ENCODE peak calls at places on chromosomes 13 and 19, in seven cellular contexts. V is stomach, A is body of pancreas, F is esophagus squamous epithelium, M is adrenal gland, Y is uterus, W is thyroid gland. Z is an unnamed sample.
A peak's percentile ranks its signal among the peaks of the same experiment; 100 is the strongest.

GRCh38 chr13:108086678-108087077 is 128.7 kb downstream of the LIG4 start:
- DNase-seq in W (no peak), A (peak; percentile 13), V (no peak), F (no peak), Y (no peak), M (no peak), Z (no peak)

GRCh38 chr13:58879114-58879513 is 1247.6 kb downstream of the PCDH17 start:
- DNase-seq in M (no peak), F (no peak), A (no peak), Y (no peak), W (no peak), V (no peak), Z (no peak)

GRCh38 chr13:30481241-30481760 is 15.6 kb upstream of the HMGB1 start:
- DNase-seq in F (no peak), Y (no peak), V (no peak), M (no peak), A (no peak), W (no peak), Z (no peak)

GRCh38 chr19:12720851-12721655 is 2.7 kb downstream of the TNPO2 start:
- DNase-seq in M (no peak), Y (no peak), F (no peak), A (peak; percentile 28), W (peak; percentile 20), V (no peak), Z (no peak)

GRCh38 chr13:95552208-95552538 is 347 bp upstream of the CLDN10 start:
- DNase-seq in Y (no peak), W (no peak), V (no peak), F (no peak), M (no peak), A (no peak), Z (no peak)

GRCh38 chr13:101490400-101491015 is 38.0 kb downstream of the ITGBL1 start:
- DNase-seq in V (no peak), Y (no peak), W (no peak), F (no peak), A (no peak), M (no peak), Z (no peak)

GRCh38 chr13:40292536-40292935 is 373.9 kb downstream of the FOXO1 start:
- DNase-seq in V (no peak), W (no peak), M (no peak), F (no peak), Y (no peak), A (no peak), Z (no peak)

GRCh38 chr19:46492841-46493235 is 2.8 kb downstream of the PNMA8B start:
- DNase-seq in F (no peak), Y (no peak), A (no peak), V (no peak), M (no peak), W (no peak), Z (no peak)

GRCh38 chr13:75961911-75962310 is 325.8 kb downstream of the LMO7 start:
- DNase-seq in F (no peak), M (no peak), Y (no peak), V (no peak), A (no peak), W (no peak), Z (no peak)

GRCh38 chr19:51016798-51017683 is 2.5 kb downstream of the KLK10 start:
- DNase-seq in A (peak; percentile 76), Y (peak; percentile 43), F (no peak), M (peak; percentile 72), V (peak; percentile 77), W (peak; percentile 77), Z (no peak)

GRCh38 chr19:35059006-35059798 is 17.7 kb downstream of the HPN start:
- DNase-seq in W (no peak), F (no peak), A (no peak), V (no peak), Y (no peak), M (no peak), Z (no peak)

GRCh38 chr13:93505104-93505952 is 278.7 kb downstream of the GPC6 start:
- DNase-seq in F (no peak), V (no peak), M (no peak), W (no peak), Y (no peak), A (no peak), Z (no peak)

GRCh38 chr19:27720155-27720554 is 1492.8 kb downstream of the UQCRFS1 start:
- DNase-seq in V (no peak), F (no peak), A (no peak), Y (no peak), W (no peak), M (no peak), Z (no peak)

GRCh38 chr19:22354665-22355064 is 67.5 kb downstream of the ZNF98 start:
- DNase-seq in A (no peak), M (no peak), V (no peak), W (no peak), F (no peak), Y (no peak), Z (no peak)

GRCh38 chr19:31220540-31220939 is 128.7 kb downstream of the TSHZ3 start:
- DNase-seq in A (no peak), F (no peak), V (no peak), Y (no peak), W (peak; percentile 6), M (no peak), Z (no peak)

GRCh38 chr13:58994778-58995177 is 1169.0 kb downstream of the DIAPH3 start:
- DNase-seq in A (no peak), F (no peak), Y (no peak), V (no peak), W (no peak), M (no peak), Z (no peak)

GRCh38 chr19:33373701-33374405 is at the start of gene CEBPG:
- DNase-seq in F (no peak), Y (peak; percentile 48), A (peak; percentile 72), V (peak; percentile 55), W (peak; percentile 64), M (peak; percentile 67), Z (peak; percentile 75)

GRCh38 chr19:43667524-43668405 is 2.2 kb downstream of the PLAUR start:
- DNase-seq in F (no peak), V (no peak), A (peak; percentile 17), W (no peak), M (no peak), Y (peak; percentile 37), Z (no peak)

GRCh38 chr19:31140717-31141116 is 208.5 kb downstream of the TSHZ3 start:
- DNase-seq in A (no peak), V (no peak), F (no peak), W (no peak), Y (no peak), M (no peak), Z (peak; percentile 65)

GRCh38 chr13:39281539-39282150 is 243.4 kb downstream of the NHLRC3 start:
- DNase-seq in W (no peak), A (no peak), F (no peak), V (no peak), M (no peak), Y (no peak), Z (no peak)

GRCh38 chr19:48962029-48962848 is 2.9 kb upstream of the FTL start:
- DNase-seq in F (no peak), Y (no peak), A (peak; percentile 51), W (peak; percentile 63), V (peak; percentile 79), M (no peak), Z (peak; percentile 68)
- TF ChIP-seq POLR2A in F (no peak), Y (no peak), A (no peak), W (peak; percentile 33), V (peak; percentile 18), M (no peak), Z (no peak)

GRCh38 chr13:26660185-26660584 is 100.4 kb downstream of the GPR12 start:
- DNase-seq in F (no peak), W (no peak), Y (no peak), V (no peak), M (no peak), A (no peak), Z (no peak)
- TF ChIP-seq POLR2A in F (no peak), W (no peak), Y (no peak), V (no peak), M (no peak), A (no peak), Z (no peak)

GRCh38 chr13:102805680-102806079 is 6.8 kb downstream of the BIVM start:
- DNase-seq in W (no peak), A (no peak), F (no peak), Y (no peak), M (no peak), V (no peak), Z (no peak)

GRCh38 chr13:102799544-102800144 is 725 bp downstream of the BIVM start:
- DNase-seq in A (peak; percentile 28), F (no peak), Y (no peak), V (peak; percentile 29), W (peak; percentile 31), M (no peak), Z (peak; percentile 49)

GRCh38 chr13:102798653-102799543 is at the start of the genes BIVM and POGLUT2:
- DNase-seq in A (peak; percentile 90), W (peak; percentile 93), F (peak; percentile 18), Y (peak; percentile 90), V (peak; percentile 90), M (peak; percentile 97), Z (peak; percentile 100)

DNA sequence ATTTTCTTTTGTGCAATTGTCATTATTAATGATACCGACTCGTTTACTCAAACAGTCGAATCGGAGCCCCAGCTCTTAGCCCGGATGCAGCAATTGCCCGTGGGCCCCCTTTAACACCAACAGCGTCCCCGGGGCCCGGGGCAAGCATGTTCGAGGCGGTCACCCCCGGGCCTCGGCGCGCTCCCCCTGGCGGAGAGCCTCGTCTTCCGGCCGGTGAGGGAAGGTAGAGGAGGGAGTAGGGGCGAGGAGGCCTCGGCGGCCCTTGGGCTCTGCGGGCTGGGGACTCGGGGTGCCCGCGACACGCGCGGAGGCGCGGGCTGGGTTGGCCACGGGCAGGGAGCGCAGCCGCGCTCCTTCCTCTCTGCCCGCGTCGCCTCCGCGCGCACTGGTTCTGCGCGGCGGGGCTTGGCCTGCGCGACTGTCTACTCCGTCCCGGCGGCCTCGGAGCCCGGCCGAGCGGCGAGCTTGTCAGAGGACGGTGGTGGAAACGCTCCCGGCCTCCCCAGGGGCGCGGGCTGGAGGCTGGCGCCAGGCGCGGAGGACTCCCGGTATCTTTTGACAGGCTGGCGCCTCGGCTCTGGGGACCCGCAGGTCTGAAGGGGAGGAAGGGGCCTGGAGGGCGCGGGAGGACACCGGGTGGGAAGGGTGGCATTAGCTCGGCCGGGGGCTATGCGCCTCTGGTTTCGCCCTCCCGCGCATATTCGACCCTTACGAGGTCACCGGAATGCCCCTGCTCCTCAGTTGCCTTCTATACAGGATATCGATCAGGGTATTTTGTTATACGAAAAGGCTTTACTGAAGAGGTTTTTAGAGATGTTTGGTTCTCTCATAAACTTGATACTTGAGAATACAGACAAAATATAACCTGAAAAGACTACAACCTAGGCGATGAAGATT is 1.5 kb downstream of the BIVM start:
- DNase-seq in A (peak; percentile 81), F (peak; percentile 3), M (peak; percentile 86), Y (peak; percentile 73), W (peak; percentile 81), V (peak; percentile 83), Z (peak; percentile 91)
- TF ChIP-seq POLR2A in A (peak; percentile 49), F (no peak), M (peak; percentile 46), Y (peak; percentile 34), W (peak; percentile 34), V (no peak), Z (peak; percentile 60)

DNA sequence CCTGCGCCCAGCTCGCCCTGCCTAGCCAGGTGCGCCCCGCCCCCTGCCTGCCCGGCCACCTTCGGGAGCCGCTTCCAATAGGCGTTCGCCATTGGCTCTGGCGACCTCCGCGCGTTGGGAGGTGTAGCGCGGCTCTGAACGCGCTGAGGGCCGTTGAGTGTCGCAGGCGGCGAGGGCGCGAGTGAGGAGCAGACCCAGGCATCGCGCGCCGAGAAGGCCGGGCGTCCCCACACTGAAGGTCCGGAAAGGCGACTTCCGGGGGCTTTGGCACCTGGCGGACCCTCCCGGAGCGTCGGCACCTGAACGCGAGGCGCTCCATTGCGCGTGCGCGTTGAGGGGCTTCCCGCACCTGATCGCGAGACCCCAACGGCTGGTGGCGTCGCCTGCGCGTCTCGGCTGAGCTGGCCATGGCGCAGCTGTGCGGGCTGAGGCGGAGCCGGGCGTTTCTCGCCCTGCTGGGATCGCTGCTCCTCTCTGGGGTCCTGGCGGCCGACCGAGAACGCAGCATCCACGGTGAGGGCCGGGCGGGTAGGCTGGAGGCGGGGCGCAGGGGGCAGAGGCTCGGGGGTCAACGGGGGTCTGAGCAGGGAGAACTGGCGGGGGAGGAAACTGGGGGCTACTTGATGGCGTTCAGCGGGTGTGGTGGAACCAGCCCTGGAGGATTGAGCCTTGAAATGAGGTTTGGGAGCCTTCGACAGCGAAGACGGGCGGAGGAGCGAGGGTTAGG is at the start of gene SPINT2:
- DNase-seq in W (no peak), A (no peak), Y (no peak), M (no peak), F (no peak), V (no peak), Z (no peak)
- TF ChIP-seq POLR2A in W (peak; percentile 98), A (peak; percentile 97), Y (peak; percentile 75), M (peak; percentile 6), F (no peak), V (peak; percentile 87), Z (no peak)

Z was measured in H54.